ENCODE peak calls at places on chromosomes 7 and 10, in six cellular contexts. Q, N, M, R, D and U are unnamed samples.

GRCh38 chr7:122132341-122132740 is 11.7 kb downstream of the AASS start:
- DNase-seq in Q (no peak), N (no peak), R (peak), M (no peak), D (no peak), U (no peak)

GRCh38 chr7:108147031-108147563 is 16.9 kb upstream of the LAMB4 start:
- DNase-seq in N (no peak), Q (no peak), D (no peak), R (no peak), M (no peak), U (no peak)

GRCh38 chr10:78362406-78363022 is 328.9 kb downstream of the RPS24 start:
- DNase-seq in M (no peak), N (no peak), Q (no peak), R (no peak), D (peak), U (no peak)

GRCh38 chr7:90211391-90212148 is at the start of gene STEAP2:
- DNase-seq in Q (no peak), R (peak), N (peak), D (peak), M (peak), U (no peak)

GRCh38 chr10:118080817-118081216 is 34.1 kb upstream of the RAB11FIP2 start:
- DNase-seq in Q (no peak), D (no peak), R (no peak), N (no peak), M (no peak), U (no peak)

GRCh38 chr7:94698275-94698674 is 42.3 kb upstream of the SGCE start:
- DNase-seq in D (no peak), N (peak), R (no peak), Q (no peak), M (no peak), U (no peak)

GRCh38 chr7:130990178-130990832 is 256.3 kb upstream of the KLF14 start:
- DNase-seq in D (no peak), Q (peak), M (no peak), N (no peak), R (no peak), U (peak)

GRCh38 chr10:5840314-5841307 is 27.4 kb upstream of the GDI2 start:
- DNase-seq in M (peak), N (no peak), R (no peak), Q (no peak), D (peak), U (no peak)

GRCh38 chr10:74039561-74040145 is 41.7 kb downstream of the VCL start:
- DNase-seq in Q (no peak), N (no peak), D (peak), M (no peak), R (no peak), U (no peak)

GRCh38 chr10:44068716-44069482 is 316.0 kb downstream of the CXCL12 start:
- DNase-seq in D (no peak), R (no peak), N (no peak), M (no peak), Q (no peak), U (no peak)

GRCh38 chr7:13851756-13852155 is 137.7 kb downstream of the ETV1 start:
- DNase-seq in D (no peak), N (no peak), Q (no peak), R (no peak), M (peak), U (no peak)

GRCh38 chr7:47901542-47901941 is 46.7 kb downstream of the PKD1L1 start:
- DNase-seq in M (peak), Q (no peak), D (no peak), N (peak), R (no peak), U (no peak)

GRCh38 chr10:63671317-63671937 is 150.2 kb downstream of the REEP3 start:
- DNase-seq in N (no peak), D (no peak), R (no peak), Q (no peak), M (no peak), U (no peak)

GRCh38 chr7:92740134-92740533 is 96.2 kb downstream of the CDK6 start:
- DNase-seq in Q (no peak), N (no peak), M (no peak), R (no peak), D (no peak), U (no peak)
- H3K27ac ChIP-seq in Q (no peak), N (peak), M (no peak), R (peak), D (no peak), U (no peak)

DNA sequence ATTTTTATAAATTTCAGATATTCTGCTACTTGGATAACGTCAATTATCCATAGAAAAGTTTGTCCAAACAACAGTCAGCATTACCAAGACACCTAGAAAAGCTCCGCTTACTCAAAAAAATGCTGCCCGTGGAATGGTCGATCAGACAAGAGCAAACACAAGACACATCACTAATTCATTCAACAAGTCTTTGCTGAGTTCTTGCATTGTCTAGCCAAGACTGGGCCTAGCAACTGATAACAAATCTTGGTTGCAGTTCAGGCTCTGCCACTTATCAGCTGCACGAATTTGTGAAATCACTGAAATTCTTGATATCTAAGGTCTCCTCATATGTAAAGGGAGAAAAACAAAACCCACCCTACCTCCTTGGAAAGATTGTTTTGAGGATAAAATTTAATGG is 168.3 kb downstream of the AKR1D1 start:
- DNase-seq in N (no peak), D (no peak), R (no peak), Q (no peak), M (peak), U (no peak)
- H3K27ac ChIP-seq in N (no peak), D (peak), R (no peak), Q (no peak), M (no peak), U (no peak)

GRCh38 chr10:28558923-28559508 is 26.1 kb downstream of the WAC start:
- DNase-seq in M (peak), D (peak), N (no peak), R (no peak), Q (no peak), U (no peak)

GRCh38 chr10:28560617-28561016 is 27.7 kb downstream of the WAC start:
- DNase-seq in N (no peak), R (no peak), D (no peak), M (no peak), Q (no peak), U (no peak)

GRCh38 chr10:28559661-28560060 is 26.7 kb downstream of the WAC start:
- DNase-seq in D (peak), M (peak), R (no peak), Q (no peak), N (no peak), U (no peak)

GRCh38 chr10:28556142-28556541 is 23.2 kb downstream of the WAC start:
- DNase-seq in R (no peak), N (no peak), D (no peak), Q (no peak), M (no peak), U (no peak)

DNA sequence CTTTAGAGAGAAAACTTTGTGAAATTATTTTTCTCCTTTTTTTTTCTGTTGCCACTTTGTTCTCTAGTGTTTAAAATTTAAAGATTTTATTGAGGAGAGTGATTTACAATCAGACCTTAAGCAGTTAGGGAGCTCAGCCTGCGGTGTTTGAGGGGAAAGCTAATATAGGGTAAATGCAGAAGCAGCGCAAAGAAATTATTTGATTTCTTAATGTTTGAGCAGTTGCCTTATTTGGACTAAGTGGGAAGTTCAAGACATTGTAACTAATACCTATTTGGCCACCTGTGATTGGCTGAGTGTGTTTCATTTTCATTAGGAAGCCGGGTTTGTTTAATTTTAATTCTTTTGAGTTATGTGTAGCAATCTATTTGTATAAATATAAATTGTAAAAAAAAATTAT is 25.3 kb downstream of the WAC start:
- DNase-seq in D (no peak), R (no peak), Q (no peak), N (no peak), M (no peak), U (no peak)
- H3K27ac ChIP-seq in D (peak), R (peak), Q (no peak), N (no peak), M (peak), U (no peak)

GRCh38 chr10:71647526-71648354 is 71.8 kb downstream of the C10orf105 start:
- DNase-seq in Q (no peak), M (peak), D (no peak), R (no peak), N (no peak), U (no peak)
- H3K27ac ChIP-seq in Q (no peak), M (no peak), D (no peak), R (no peak), N (no peak), U (no peak)

DNA sequence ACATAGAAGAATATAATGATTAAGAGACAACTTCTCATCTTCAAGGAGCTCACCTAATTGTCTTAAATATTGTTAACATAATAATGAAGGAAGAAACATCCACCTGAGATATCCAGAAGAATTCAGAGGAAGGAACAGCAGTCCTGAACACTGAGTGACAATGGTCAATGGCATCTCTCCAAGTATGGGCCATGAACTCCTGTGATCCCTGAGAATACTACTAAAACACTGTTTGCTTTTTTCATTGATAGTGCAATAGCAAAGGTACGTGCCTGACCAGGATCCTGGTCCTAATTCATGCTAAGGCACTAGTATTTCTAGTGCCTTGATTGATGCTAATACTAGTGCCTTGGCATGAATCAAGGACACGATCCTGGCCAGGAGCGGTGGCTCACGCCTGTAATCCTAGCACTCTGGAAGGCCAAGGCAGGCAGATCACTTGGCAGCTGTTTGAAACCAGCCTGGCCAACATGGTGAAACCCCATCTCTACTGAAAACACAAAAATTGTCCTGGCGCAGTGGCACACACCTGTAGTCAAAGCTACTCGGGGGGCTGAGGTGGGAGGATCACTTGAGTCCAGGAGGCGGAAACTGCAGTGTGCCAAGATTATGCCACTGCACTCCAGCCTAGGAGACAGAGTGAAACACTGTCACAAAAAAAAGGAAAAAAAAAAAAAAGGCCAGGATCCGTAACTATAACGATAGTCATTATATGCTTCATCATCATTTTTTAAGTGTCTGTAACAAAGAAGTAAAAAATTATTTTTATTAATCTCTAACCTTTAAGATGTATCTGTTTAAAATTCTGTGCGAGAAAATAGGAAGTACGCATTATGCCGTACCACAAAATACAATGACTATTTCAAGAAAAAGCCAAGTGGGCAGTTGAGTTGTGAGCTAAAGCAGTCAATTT is 49.1 kb downstream of the SRPK2 start:
- DNase-seq in Q (no peak), N (no peak), M (no peak), R (no peak), D (no peak), U (no peak)
- H3K27ac ChIP-seq in Q (no peak), N (no peak), M (no peak), R (no peak), D (peak), U (no peak)

GRCh38 chr10:49191349-49191748 is 3.2 kb upstream of the TMEM273 start:
- DNase-seq in M (no peak), R (no peak), Q (no peak), D (no peak), N (no peak), U (no peak)
- H3K27ac ChIP-seq in M (no peak), R (no peak), Q (no peak), D (no peak), N (no peak), U (no peak)

GRCh38 chr10:23452010-23452655 is 13.3 kb downstream of the OTUD1 start:
- DNase-seq in R (no peak), Q (no peak), N (no peak), D (no peak), M (no peak), U (no peak)
- H3K27ac ChIP-seq in R (no peak), Q (no peak), N (no peak), D (no peak), M (no peak), U (no peak)

GRCh38 chr10:87603769-87604168 is 55.9 kb upstream of the PAPSS2 start:
- DNase-seq in N (no peak), R (no peak), D (no peak), M (no peak), Q (no peak), U (no peak)

GRCh38 chr10:87603196-87603595 is 56.5 kb upstream of the PAPSS2 start:
- DNase-seq in N (no peak), M (no peak), D (no peak), Q (no peak), R (no peak), U (no peak)

GRCh38 chr10:87608756-87609155 is 50.9 kb upstream of the PAPSS2 start:
- DNase-seq in Q (no peak), D (no peak), R (no peak), N (no peak), M (no peak), U (no peak)

DNA sequence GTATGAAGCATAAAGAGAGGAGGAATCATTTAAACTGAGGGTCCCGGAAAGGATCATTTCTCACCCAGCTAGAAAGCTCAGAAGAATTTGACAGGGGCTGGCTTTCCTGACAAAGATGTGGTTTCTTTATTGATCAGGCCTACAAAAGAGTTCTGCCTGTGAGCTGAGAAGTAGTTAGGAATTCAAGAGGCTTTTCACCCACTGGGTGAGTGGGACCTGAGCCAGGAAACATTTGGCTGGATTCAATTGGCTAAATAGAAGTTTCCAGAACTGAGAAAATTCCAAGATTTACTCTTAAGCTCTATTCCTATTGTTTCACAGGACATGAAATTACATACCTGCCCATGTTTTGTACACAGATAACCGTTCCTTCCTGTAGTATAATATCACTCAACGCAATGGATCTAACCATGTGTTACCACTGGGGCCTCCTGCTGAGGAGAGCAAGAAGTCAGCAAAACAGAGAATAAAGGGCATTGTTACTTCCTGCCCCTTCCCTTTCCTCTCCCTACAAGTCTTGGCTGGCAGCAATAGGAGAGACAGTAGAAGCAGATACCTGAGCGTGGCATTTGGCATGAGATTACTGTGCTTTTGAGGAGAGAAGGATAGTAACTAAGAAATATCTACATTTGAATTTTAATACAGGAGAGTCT is 53.9 kb upstream of the PAPSS2 start:
- DNase-seq in Q (no peak), N (no peak), M (peak), D (no peak), R (no peak), U (no peak)
- H3K27ac ChIP-seq in Q (no peak), N (no peak), M (peak), D (no peak), R (no peak), U (no peak)

DNA sequence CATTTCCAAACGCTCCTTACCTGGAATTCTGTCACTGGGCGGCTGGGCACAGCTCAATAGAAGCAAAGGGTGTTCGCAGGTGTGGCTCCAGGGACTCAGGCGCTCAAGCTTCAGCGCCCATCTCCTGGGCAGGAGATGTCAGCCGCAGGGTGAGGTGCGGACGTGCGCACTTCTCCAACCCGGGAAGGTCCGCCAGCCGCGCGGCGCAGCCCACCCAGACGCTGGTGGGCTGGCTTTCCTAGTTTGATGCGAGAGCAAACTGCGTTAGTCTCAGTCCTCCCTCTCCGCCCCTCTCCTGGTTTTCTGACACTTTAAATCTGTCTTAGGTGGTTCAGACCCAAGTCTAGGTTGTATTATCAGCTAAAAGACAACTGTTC is 267 bp downstream of the CALCR start:
- DNase-seq in D (peak), M (peak), Q (no peak), N (no peak), R (no peak), U (no peak)
- H3K27ac ChIP-seq in D (no peak), M (no peak), Q (no peak), N (no peak), R (no peak), U (no peak)

DNA sequence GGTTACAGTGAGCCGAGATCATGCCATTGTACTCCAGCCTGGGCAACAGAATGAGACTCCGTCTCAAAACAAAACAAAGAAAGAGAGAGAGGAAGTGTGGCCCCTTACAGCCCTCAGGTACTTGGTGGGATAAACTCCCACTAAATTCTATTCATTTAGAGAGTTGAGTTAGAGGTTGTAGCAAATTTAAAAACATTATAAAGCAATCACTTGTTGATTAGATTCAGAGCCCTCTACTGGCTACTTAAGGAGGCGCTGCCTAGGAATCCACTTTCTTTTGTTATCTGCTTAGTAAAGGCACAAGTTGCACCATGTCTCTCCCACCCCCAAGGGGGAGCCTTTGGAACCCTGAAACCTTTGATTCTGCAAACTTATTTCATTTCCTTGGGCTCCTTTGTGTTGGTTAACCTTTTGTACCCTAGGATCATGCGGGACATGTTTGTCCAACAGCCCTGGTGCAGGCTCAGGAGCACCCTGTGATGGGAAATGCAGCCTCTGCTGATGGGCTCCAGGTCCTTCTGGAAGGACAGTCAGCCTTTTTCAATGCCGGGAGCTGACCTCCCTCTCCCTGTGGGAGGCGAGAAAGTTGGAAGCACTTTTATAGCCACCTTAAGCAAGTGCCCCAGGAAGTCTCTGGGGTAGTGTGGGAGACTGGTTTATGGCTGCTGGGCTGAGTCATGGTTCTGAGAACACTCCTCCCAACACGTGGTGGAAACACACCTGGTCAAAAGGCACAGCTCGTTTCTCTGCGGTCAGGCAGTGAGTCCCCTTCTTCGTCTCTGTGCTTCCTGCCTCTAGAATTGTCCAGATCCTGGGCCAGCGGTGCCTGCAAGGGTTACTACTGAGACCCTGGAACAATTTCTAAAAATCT is 2.3 kb downstream of the HKDC1 start:
- DNase-seq in R (peak), D (peak), M (peak), Q (peak), N (peak), U (peak)
- H3K27ac ChIP-seq in R (peak), D (no peak), M (no peak), Q (no peak), N (peak), U (no peak)